ENCODE peak calls at places on chromosomes 13 and 19, in four cellular contexts. M, K, S and C are unnamed samples.

GRCh38 chr13:32056316-32056715 is 24.7 kb downstream of the FRY start:
- DNase-seq in M (no peak), K (no peak), S (no peak), C (no peak)

GRCh38 chr13:72886272-72887062 is 104.5 kb downstream of the PIBF1 start:
- DNase-seq in M (no peak), K (no peak), S (no peak), C (no peak)

GRCh38 chr19:40360020-40360686 is 11.7 kb downstream of the PLD3 start:
- DNase-seq in M (no peak), K (no peak), S (no peak), C (no peak)

GRCh38 chr19:50968709-50969412 is 530 bp downstream of the KLK6 start:
- DNase-seq in M (no peak), K (no peak), S (no peak), C (no peak)

GRCh38 chr19:54154603-54155345 is 4.7 kb downstream of the LENG1 start:
- DNase-seq in M (no peak), K (no peak), S (no peak), C (no peak)

GRCh38 chr13:25882732-25883357 is 169.0 kb downstream of the SHISA2 start:
- DNase-seq in M (no peak), K (no peak), S (no peak), C (no peak)

GRCh38 chr13:109666656-109667448 is 119.5 kb downstream of the IRS2 start:
- DNase-seq in M (no peak), K (no peak), S (peak; percentile 10), C (no peak)

GRCh38 chr19:571127-571974 is 1.0 kb upstream of the BSG start:
- DNase-seq in M (peak; percentile 59), K (peak; percentile 32), S (no peak), C (peak; percentile 50)

GRCh38 chr13:103852036-103852435 is 785.8 kb upstream of the SLC10A2 start:
- DNase-seq in M (no peak), K (no peak), S (no peak), C (no peak)

GRCh38 chr19:31127132-31127967 is 221.9 kb downstream of the TSHZ3 start:
- DNase-seq in M (no peak), K (no peak), S (peak; percentile 67), C (no peak)

GRCh38 chr13:85586422-85586831 is 212.8 kb downstream of the SLITRK6 start:
- DNase-seq in M (no peak), K (no peak), S (no peak), C (no peak)

GRCh38 chr19:53511933-53512374 is 26.0 kb upstream of the ZNF331 start:
- DNase-seq in M (peak; percentile 75), K (peak; percentile 45), S (no peak), C (peak; percentile 36)

GRCh38 chr13:48038763-48039162 is 1.2 kb downstream of the NUDT15 start:
- DNase-seq in M (no peak), K (no peak), S (no peak), C (no peak)

GRCh38 chr19:6458695-6459355 is 767 bp downstream of the SLC25A23 start:
- DNase-seq in M (no peak), K (no peak), S (no peak), C (no peak)

GRCh38 chr19:4267901-4268815 is 10.9 kb upstream of the SHD start:
- DNase-seq in M (no peak), K (no peak), S (no peak), C (no peak)

GRCh38 chr19:11408591-11408990 is 10.5 kb downstream of the RGL3 start:
- DNase-seq in M (no peak), K (no peak), S (no peak), C (no peak)

GRCh38 chr13:48050550-48050949 is 13.0 kb downstream of the NUDT15 start:
- DNase-seq in M (no peak), K (no peak), S (no peak), C (no peak)

GRCh38 chr19:39372941-39373340 is 18.0 kb downstream of the PAF1 start:
- DNase-seq in M (no peak), K (no peak), S (no peak), C (no peak)

GRCh38 chr13:31797154-31797775 is 57.9 kb downstream of the RXFP2 start:
- DNase-seq in M (no peak), K (no peak), S (peak; percentile 2), C (no peak)

GRCh38 chr13:24821207-24821606 is 57.2 kb downstream of the RNF17 start:
- DNase-seq in M (no peak), K (no peak), S (no peak), C (no peak)

GRCh38 chr19:18995804-18996241 is 37.5 kb downstream of the SUGP2 start:
- DNase-seq in M (peak; percentile 70), K (peak; percentile 44), S (peak; percentile 65), C (no peak)

GRCh38 chr19:23916991-23917390 is 2.3 kb downstream of the ZNF726 start:
- DNase-seq in M (no peak), K (no peak), S (no peak), C (no peak)

GRCh38 chr13:33188093-33188882 is 97.3 kb downstream of the STARD13 start:
- DNase-seq in M (no peak), K (no peak), S (no peak), C (no peak)

GRCh38 chr19:371501-372160 is 27.0 kb upstream of the MIER2 start:
- DNase-seq in M (no peak), K (no peak), S (no peak), C (no peak)

GRCh38 chr13:24675806-24676570 is 4.2 kb upstream of the ATP12A start:
- DNase-seq in M (no peak), K (no peak), S (no peak), C (no peak)

GRCh38 chr19:31567776-31568175 is 218.5 kb upstream of the TSHZ3 start:
- DNase-seq in M (no peak), K (no peak), S (no peak), C (no peak)

GRCh38 chr13:73058432-73058740 is 419 bp upstream of the KLF5 start:
- DNase-seq in M (no peak), K (no peak), S (no peak), C (no peak)

GRCh38 chr13:110560606-110561334 is 752 bp downstream of the RAB20 start:
- DNase-seq in M (peak; percentile 51), K (no peak), S (no peak), C (peak; percentile 65)

GRCh38 chr13:76982051-76982450 is 9.8 kb upstream of the CLN5 start:
- DNase-seq in M (no peak), K (no peak), S (no peak), C (no peak)

GRCh38 chr19:44846455-44847143 is 502 bp downstream of the NECTIN2 start:
- DNase-seq in M (no peak), K (peak; percentile 51), S (no peak), C (peak; percentile 62)

GRCh38 chr13:37546087-37546486 is 52.5 kb downstream of the POSTN start:
- DNase-seq in M (no peak), K (no peak), S (no peak), C (no peak)

GRCh38 chr13:73082471-73082870 is 23.7 kb downstream of the KLF5 start:
- DNase-seq in M (no peak), K (no peak), S (no peak), C (no peak)

GRCh38 chr19:38617283-38617763 is 430 bp downstream of the MAP4K1 start:
- DNase-seq in M (no peak), K (no peak), S (no peak), C (no peak)

GRCh38 chr19:21358768-21359451 is at the start of gene ZNF738:
- DNase-seq in M (peak; percentile 97), K (peak; percentile 93), S (peak; percentile 3), C (peak; percentile 94)

GRCh38 chr13:29597701-29598100 is 2.2 kb upstream of the SLC7A1 start:
- DNase-seq in M (no peak), K (no peak), S (no peak), C (no peak)

GRCh38 chr19:52585101-52585500 is 15.0 kb downstream of the ZNF701 start:
- DNase-seq in M (no peak), K (no peak), S (no peak), C (no peak)

GRCh38 chr19:15173746-15174404 is 26.9 kb downstream of the NOTCH3 start:
- DNase-seq in M (no peak), K (no peak), S (no peak), C (no peak)

GRCh38 chr13:41019027-41019487 is at the start of gene ELF1:
- DNase-seq in M (peak; percentile 39), K (no peak), S (peak; percentile 50), C (no peak)
- TF ChIP-seq POLR2A in M (no peak), K (no peak), S (no peak), C (no peak)

GRCh38 chr13:80921556-80921955 is 580.6 kb upstream of the SPRY2 start:
- DNase-seq in M (no peak), K (no peak), S (no peak), C (no peak)
- TF ChIP-seq POLR2A in M (no peak), K (no peak), S (no peak), C (no peak)

GRCh38 chr19:16459680-16460079 is 12.1 kb downstream of the EPS15L1 start:
- DNase-seq in M (no peak), K (no peak), S (no peak), C (no peak)

GRCh38 chr19:16457195-16457953 is 14.4 kb downstream of the EPS15L1 start:
- DNase-seq in M (no peak), K (peak; percentile 45), S (no peak), C (peak; percentile 50)

GRCh38 chr19:16456652-16457194 is 15.0 kb downstream of the EPS15L1 start:
- DNase-seq in M (no peak), K (no peak), S (no peak), C (no peak)

GRCh38 chr19:16457954-16458331 is 13.8 kb downstream of the EPS15L1 start:
- DNase-seq in M (no peak), K (no peak), S (no peak), C (no peak)

GRCh38 chr19:16458391-16459128 is 13.2 kb downstream of the EPS15L1 start:
- DNase-seq in M (no peak), K (no peak), S (no peak), C (no peak)
- TF ChIP-seq POLR2A in M (no peak), K (no peak), S (no peak), C (no peak)

GRCh38 chr13:42272115-42272756 is at the start of gene AKAP11:
- DNase-seq in M (peak; percentile 57), K (peak; percentile 60), S (peak; percentile 5), C (peak; percentile 53)
- TF ChIP-seq POLR2A in M (no peak), K (no peak), S (peak; percentile 60), C (peak; percentile 37)

DNA sequence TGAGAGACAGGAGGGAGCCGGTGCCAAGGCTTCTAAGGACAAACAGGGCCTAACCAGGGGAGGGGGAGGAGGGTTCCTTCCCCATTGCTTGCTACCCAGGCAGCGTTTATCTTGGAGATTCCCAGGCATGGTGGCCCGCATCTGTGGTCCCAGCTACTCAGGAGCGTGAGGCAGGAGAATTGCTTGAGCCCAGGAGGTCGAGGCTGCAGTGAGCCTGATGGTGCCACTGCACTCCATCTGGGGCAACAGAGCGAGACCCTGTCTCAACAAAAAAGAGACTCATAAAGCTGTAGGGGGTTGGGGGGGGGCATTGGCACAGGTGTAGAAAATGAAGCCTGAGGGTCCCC is 11.4 kb downstream of the TIMM13 start:
- DNase-seq in M (no peak), K (no peak), S (no peak), C (no peak)
- TF ChIP-seq POLR2A in M (no peak), K (no peak), S (no peak), C (no peak)